ENCODE peak calls at places on chromosomes 11 and 22, in eight cellular contexts. P is IMR-90; C is colonic mucosa; J is astrocyte of the spinal cord; Q is upper lobe of right lung; U is foreskin fibroblast; N is cardiac fibroblast; M is CD4-positive, alpha-beta T cell. O is an unnamed sample.

GRCh38 chr11:326842-327580 is 6.4 kb upstream of the IFITM3 start:
- DNase-seq in P (peak), C (peak), J (peak), Q (peak), U (peak), N (peak), M (no peak), O (no peak)

GRCh38 chr11:1568451-1568911 is 3.6 kb downstream of the DUSP8 start:
- DNase-seq in P (no peak), C (peak), J (no peak), Q (peak), U (no peak), N (no peak), M (no peak), O (no peak)

GRCh38 chr11:67114275-67114896 is 4.7 kb upstream of the KDM2A start:
- DNase-seq in P (no peak), C (no peak), J (no peak), Q (no peak), U (no peak), N (no peak), M (no peak), O (no peak)

GRCh38 chr11:6594142-6594768 is 9.2 kb downstream of the RRP8 start:
- DNase-seq in P (no peak), C (peak), J (no peak), Q (no peak), U (no peak), N (peak), M (no peak), O (no peak)

GRCh38 chr11:28176231-28176853 is 68.2 kb downstream of the METTL15 start:
- DNase-seq in P (no peak), C (no peak), J (no peak), Q (no peak), U (no peak), N (no peak), M (no peak), O (peak)

GRCh38 chr11:114559425-114560310 is at the start of gene NXPE1:
- DNase-seq in P (no peak), C (no peak), J (no peak), Q (no peak), U (no peak), N (no peak), M (no peak), O (no peak)

GRCh38 chr11:95520765-95521542 is 268.6 kb downstream of the FAM76B start:
- DNase-seq in P (no peak), C (no peak), J (no peak), Q (no peak), U (peak), N (peak), M (no peak), O (no peak)

GRCh38 chr11:111302298-111302697 is 4.0 kb downstream of the POU2AF3 start:
- DNase-seq in P (no peak), C (peak), J (no peak), Q (peak), U (no peak), N (no peak), M (no peak), O (no peak)

GRCh38 chr22:41976070-41976901 is 7.0 kb downstream of the SEPTIN3 start:
- DNase-seq in P (no peak), C (peak), J (no peak), Q (peak), U (no peak), N (no peak), M (no peak), O (no peak)

GRCh38 chr22:50739279-50739691 is 1.3 kb downstream of the ACR start:
- DNase-seq in P (no peak), C (no peak), J (no peak), Q (peak), U (no peak), N (no peak), M (no peak), O (no peak)

GRCh38 chr22:45154383-45154782 is 9.3 kb upstream of the NUP50 start:
- DNase-seq in P (peak), C (no peak), J (no peak), Q (no peak), U (peak), N (peak), M (no peak), O (peak)

GRCh38 chr11:14361951-14362350 is 3.0 kb upstream of the RRAS2 start:
- DNase-seq in P (no peak), C (no peak), J (no peak), Q (no peak), U (no peak), N (no peak), M (no peak), O (no peak)

GRCh38 chr11:69639843-69640242 is 1.1 kb upstream of the CCND1 start:
- DNase-seq in P (no peak), C (no peak), J (no peak), Q (no peak), U (no peak), N (no peak), M (no peak), O (no peak)

GRCh38 chr11:69640260-69640994 is 529 bp upstream of the CCND1 start:
- DNase-seq in P (no peak), C (peak), J (no peak), Q (peak), U (no peak), N (no peak), M (no peak), O (peak)

GRCh38 chr11:69642549-69642912 is 1.6 kb downstream of the CCND1 start:
- DNase-seq in P (no peak), C (peak), J (no peak), Q (peak), U (no peak), N (no peak), M (no peak), O (no peak)

GRCh38 chr11:69641681-69642548 is 959 bp downstream of the CCND1 start:
- DNase-seq in P (no peak), C (peak), J (no peak), Q (peak), U (no peak), N (peak), M (no peak), O (no peak)

DNA sequence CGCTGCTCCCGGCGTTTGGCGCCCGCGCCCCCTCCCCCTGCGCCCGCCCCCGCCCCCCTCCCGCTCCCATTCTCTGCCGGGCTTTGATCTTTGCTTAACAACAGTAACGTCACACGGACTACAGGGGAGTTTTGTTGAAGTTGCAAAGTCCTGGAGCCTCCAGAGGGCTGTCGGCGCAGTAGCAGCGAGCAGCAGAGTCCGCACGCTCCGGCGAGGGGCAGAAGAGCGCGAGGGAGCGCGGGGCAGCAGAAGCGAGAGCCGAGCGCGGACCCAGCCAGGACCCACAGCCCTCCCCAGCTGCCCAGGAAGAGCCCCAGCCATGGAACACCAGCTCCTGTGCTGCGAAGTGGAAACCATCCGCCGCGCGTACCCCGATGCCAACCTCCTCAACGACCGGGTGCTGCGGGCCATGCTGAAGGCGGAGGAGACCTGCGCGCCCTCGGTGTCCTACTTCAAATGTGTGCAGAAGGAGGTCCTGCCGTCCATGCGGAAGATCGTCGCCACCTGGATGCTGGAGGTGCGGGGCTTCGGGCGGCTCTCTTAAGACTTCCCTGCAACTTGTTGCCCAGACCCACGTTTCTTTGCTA is at the start of gene CCND1:
- DNase-seq in P (peak), C (peak), J (peak), Q (peak), U (peak), N (peak), M (no peak), O (peak)
- TF ChIP-seq CTCF in P (peak), C (no peak), J (peak), Q (peak), U (peak), N (peak), M (no peak), O (peak)

DNA sequence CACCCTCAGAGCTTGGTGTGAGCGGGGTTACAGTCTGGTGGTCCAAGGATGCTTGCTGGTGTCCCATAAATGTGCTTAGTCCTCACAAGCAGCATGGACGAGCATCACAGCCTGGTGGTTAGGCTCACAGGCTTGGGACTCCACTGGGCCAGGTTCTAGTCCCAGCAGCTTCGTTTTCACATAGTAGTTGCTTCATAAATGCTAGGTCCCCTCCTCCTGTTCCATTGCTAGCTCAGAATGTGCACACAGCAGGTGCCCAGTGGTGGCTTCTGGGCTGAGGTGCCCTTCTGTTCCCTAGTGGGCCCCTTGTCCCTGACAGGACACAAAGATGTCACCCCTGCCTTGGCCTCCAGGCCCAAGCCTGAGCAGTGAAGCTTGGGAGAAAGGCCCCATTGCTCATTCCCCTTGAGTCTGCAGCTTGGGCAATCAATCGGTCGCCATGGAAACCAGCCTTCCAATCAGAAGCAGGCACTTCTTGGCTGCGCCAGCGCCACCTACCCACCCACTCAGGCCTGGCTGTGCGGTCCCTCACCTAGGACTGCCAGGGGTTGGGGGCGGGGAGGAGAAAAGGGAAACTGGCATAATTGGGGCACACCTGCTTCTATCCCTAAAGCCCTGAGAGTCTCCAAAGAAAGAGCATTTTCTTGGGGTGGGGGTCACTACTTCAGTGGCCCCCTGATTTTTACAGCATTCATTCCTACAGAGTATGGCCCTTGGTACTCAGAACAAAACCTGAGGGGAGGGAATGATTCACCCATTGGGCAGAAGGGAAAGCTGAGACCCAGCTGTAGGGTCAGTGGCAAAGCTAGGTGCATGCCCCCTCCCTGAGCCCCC is 48.1 kb downstream of the CYTH4 start:
- DNase-seq in P (peak), C (peak), J (peak), Q (peak), U (peak), N (peak), M (no peak), O (peak)
- TF ChIP-seq CTCF in P (peak), C (no peak), J (peak), Q (no peak), U (no peak), N (peak), M (no peak), O (peak)

GRCh38 chr22:40484906-40485660 is 114.7 kb downstream of the SGSM3 start:
- DNase-seq in P (peak), C (no peak), J (no peak), Q (no peak), U (peak), N (peak), M (no peak), O (no peak)

GRCh38 chr22:40479887-40480538 is 109.6 kb downstream of the SGSM3 start:
- DNase-seq in P (peak), C (no peak), J (no peak), Q (no peak), U (peak), N (peak), M (no peak), O (no peak)

GRCh38 chr22:40482886-40483285 is 112.5 kb downstream of the SGSM3 start:
- DNase-seq in P (no peak), C (no peak), J (no peak), Q (no peak), U (no peak), N (no peak), M (no peak), O (no peak)

GRCh38 chr22:40480996-40481395 is 110.6 kb downstream of the SGSM3 start:
- DNase-seq in P (no peak), C (no peak), J (no peak), Q (no peak), U (no peak), N (no peak), M (no peak), O (no peak)

GRCh38 chr22:40482391-40482790 is 112.0 kb downstream of the SGSM3 start:
- DNase-seq in P (no peak), C (no peak), J (no peak), Q (no peak), U (no peak), N (no peak), M (no peak), O (no peak)
- TF ChIP-seq CTCF in P (no peak), C (no peak), J (no peak), Q (no peak), U (no peak), N (no peak), M (no peak), O (no peak)

DNA sequence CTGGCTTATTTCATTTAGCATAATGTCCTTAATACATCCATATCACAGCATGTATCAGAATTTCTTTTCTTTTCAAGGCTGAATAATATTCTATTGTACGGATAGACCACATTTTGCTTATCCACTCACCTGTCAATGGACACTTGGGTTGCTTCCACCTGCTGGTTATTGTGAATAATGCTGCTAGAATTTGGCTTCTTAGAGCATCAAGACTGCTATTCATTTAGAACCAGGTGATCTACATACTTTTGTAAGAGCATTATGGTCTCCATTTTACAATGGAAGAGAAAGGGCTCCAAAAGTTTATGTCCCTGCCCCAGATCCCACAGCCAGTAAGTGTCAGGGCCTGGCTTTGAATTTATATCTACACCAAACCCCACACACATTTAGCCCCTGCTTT is 100.7 kb upstream of the CD82 start:
- DNase-seq in P (no peak), C (no peak), J (no peak), Q (no peak), U (no peak), N (no peak), M (no peak), O (no peak)
- TF ChIP-seq CTCF in P (no peak), C (no peak), J (no peak), Q (no peak), U (no peak), N (no peak), M (no peak), O (peak)

DNA sequence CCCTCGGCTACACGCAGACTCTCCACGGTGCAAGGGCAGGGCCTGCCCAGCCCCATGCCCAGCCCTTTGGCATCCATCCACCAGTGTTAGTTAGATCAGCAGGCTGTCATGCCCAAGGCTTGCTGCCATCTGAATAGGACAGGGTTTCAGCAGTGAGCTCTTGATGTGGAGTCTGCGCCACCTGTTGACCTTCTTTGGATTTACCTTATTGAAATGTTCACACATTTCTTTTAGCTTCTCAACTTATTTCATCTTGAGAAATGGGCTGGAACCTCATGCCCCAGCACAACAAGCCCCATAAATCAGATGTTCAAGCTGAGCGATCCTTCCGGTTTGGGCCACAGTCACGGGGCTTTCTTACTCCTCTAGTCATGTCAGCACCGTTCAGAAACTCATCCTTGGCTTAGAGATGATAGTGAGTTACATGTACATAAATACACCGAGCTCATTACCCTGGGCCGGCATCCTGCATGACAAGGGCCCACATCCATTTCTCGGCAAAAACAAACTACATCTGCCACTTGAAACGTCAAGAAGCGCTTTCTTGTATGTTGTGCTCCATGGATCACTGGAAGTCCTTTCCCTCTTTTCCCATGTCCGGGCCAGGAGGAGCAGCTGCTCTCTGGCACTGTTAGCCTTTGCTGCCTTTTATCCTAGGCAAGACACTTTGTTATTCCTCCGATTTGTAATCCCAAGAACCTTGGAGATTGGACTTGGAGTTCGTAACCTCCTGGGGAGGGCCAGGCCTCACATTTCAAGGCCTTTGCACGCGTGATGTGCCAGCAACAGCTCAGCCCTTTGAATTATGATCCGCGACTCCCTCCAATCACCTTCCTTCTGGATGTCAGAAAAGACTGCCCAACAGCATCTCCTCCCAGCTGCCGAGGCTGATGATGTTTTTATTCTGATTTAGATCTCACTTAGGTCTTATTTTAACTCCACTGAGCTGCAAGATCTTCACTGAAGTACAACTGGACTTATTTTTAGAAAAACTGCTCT is 61.9 kb downstream of the PARVB start:
- DNase-seq in P (peak), C (peak), J (peak), Q (peak), U (peak), N (peak), M (no peak), O (peak)
- TF ChIP-seq CTCF in P (peak), C (peak), J (peak), Q (peak), U (peak), N (peak), M (no peak), O (peak)

GRCh38 chr22:22460635-22461034 is 47.9 kb downstream of the ZNF280B start:
- DNase-seq in P (no peak), C (no peak), J (no peak), Q (no peak), U (no peak), N (peak), M (no peak), O (no peak)
- TF ChIP-seq CTCF in P (peak), C (peak), J (peak), Q (peak), U (peak), N (peak), M (peak), O (peak)

GRCh38 chr22:24115247-24116207 is 65.8 kb upstream of the SUSD2 start:
- DNase-seq in P (no peak), C (no peak), J (no peak), Q (no peak), U (no peak), N (no peak), M (no peak), O (no peak)

GRCh38 chr22:24118689-24119384 is 62.5 kb upstream of the SUSD2 start:
- DNase-seq in P (no peak), C (no peak), J (no peak), Q (no peak), U (no peak), N (no peak), M (no peak), O (no peak)

GRCh38 chr22:24120029-24120428 is 61.3 kb upstream of the SUSD2 start:
- DNase-seq in P (no peak), C (no peak), J (no peak), Q (no peak), U (no peak), N (peak), M (no peak), O (no peak)

GRCh38 chr22:24119476-24119875 is 61.8 kb upstream of the SUSD2 start:
- DNase-seq in P (no peak), C (no peak), J (no peak), Q (no peak), U (no peak), N (no peak), M (no peak), O (no peak)

GRCh38 chr22:24117942-24118341 is 63.3 kb upstream of the SUSD2 start:
- DNase-seq in P (no peak), C (no peak), J (no peak), Q (no peak), U (no peak), N (no peak), M (no peak), O (no peak)
- TF ChIP-seq CTCF in P (no peak), C (no peak), J (no peak), Q (no peak), U (no peak), N (no peak), M (no peak), O (peak)

O was measured in HFFc6.